ENCODE peak calls at places on chromosomes 16 and 17, in six cellular contexts. H is naive thymus-derived CD4-positive, alpha-beta T cell; P is pancreas; O is uterus; S is Karpas-422; Y is brain microvascular endothelial cell. Z is an unnamed sample.

GRCh38 chr17:78674595-78675315 is 97.6 kb upstream of the DNAH17 start:
- DNase-seq in Y (no peak), H (no peak), S (no peak), P (no peak), O (no peak), Z (peak)

GRCh38 chr17:1074886-1075665 is 78.1 kb downstream of the TIMM22 start:
- DNase-seq in O (no peak), H (no peak), S (no peak), Y (no peak), P (peak), Z (no peak)

GRCh38 chr17:48871035-48871550 is 21.5 kb upstream of the ATP5MC1 start:
- DNase-seq in Y (no peak), O (no peak), S (no peak), H (no peak), P (no peak), Z (no peak)

GRCh38 chr16:16073884-16074781 is 124.7 kb downstream of the ABCC1 start:
- DNase-seq in S (no peak), O (no peak), P (peak), Y (peak), H (no peak), Z (no peak)

GRCh38 chr16:47060596-47060995 is 83.1 kb downstream of the NETO2 start:
- DNase-seq in S (no peak), O (no peak), H (no peak), Y (no peak), P (no peak), Z (no peak)

GRCh38 chr17:43118679-43119615 is 6.2 kb downstream of the BRCA1 start:
- DNase-seq in O (no peak), S (no peak), Y (no peak), H (no peak), P (no peak), Z (no peak)

GRCh38 chr16:21023509-21024202 is 123.1 kb downstream of the LYRM1 start:
- DNase-seq in Y (no peak), O (no peak), P (no peak), H (no peak), S (no peak), Z (no peak)

GRCh38 chr17:13619462-13619861 is 17.7 kb upstream of the HS3ST3A1 start:
- DNase-seq in S (peak), O (no peak), Y (no peak), P (no peak), H (no peak), Z (no peak)

GRCh38 chr16:63922563-63922962 is 1199.3 kb downstream of the CDH11 start:
- DNase-seq in H (no peak), S (no peak), O (no peak), P (no peak), Y (no peak), Z (no peak)

DNA sequence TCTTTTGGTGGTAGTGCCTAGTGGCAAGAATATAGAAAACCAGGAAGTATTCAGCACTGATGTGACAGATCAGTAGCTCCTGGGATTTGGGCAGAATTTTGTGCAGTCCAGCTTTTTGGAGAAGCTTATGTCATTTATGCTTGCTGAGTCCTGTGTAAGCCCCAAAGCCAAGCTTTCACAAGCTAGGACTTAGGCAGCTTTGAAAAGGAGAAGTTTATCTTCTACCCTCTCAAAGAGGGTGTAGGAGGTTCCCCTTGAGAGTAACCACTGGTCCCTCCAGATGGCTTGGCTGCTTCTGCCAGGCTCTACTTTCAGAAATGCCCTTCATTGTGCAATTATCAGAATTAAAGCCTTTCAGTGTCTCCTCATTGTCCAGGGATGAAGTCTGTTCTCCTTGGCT is 78.8 kb downstream of the CES1 start:
- DNase-seq in H (no peak), S (no peak), P (no peak), Y (no peak), O (no peak), Z (no peak)
- H3K27ac ChIP-seq in H (no peak), S (no peak), P (no peak), Y (no peak), O (no peak), Z (peak)

GRCh38 chr17:31559647-31560501 is 168.4 kb downstream of the RAB11FIP4 start:
- DNase-seq in H (no peak), O (peak), S (no peak), Y (peak), P (peak), Z (no peak)
- H3K4me3 ChIP-seq in H (no peak), O (peak), S (no peak), Y (peak), P (peak), Z (peak)

DNA sequence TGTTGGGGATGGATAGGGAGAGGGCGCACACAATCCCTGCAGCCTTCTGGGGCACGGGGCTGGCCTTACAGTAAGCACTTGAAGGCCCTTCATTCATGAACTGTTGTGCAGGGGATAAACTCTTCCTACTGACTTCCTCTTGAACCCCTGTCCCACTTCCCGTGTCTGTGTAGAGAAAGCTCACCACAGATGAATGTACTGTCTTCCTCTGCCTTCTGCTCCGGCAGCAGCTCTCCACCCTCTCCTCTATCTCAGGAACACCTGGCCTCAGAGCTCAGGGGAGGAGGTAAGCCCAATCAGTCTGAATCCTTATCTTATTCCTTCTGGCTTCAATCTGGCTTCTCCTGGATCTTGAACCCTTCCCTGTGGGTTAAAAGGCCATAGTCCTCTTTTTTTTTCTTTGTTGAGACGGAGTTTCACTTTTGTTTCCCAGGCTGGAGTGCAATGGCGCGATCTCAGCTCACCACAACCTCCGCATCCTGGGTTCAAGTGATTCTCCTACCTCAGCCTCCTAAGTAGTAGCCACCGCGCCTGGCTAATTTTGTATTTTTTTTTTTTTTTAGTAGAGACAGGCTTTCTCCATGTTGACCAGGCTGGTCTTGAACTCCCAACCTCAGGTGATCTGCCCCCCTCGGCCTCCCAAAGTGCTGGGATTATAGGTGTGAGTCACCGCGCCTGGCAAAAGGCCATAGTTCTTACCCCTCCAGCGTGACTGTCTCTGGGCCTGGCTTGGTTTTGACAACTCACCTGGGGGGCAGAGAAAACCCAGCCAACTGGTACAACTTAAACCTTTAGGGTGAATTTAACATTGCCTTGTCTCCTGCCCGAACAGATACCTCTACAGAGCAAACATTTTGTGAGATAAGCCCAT is 7.2 kb upstream of the SLC52A1 start:
- DNase-seq in O (no peak), P (no peak), H (peak), Y (no peak), S (no peak), Z (no peak)
- H3K27ac ChIP-seq in O (no peak), P (no peak), H (peak), Y (no peak), S (no peak), Z (no peak)

GRCh38 chr17:15263680-15264079 is 1.4 kb downstream of the PMP22 start:
- DNase-seq in O (no peak), H (no peak), S (no peak), Y (no peak), P (no peak), Z (no peak)
- H3K4me3 ChIP-seq in O (peak), H (no peak), S (no peak), Y (no peak), P (no peak), Z (no peak)

GRCh38 chr17:68324114-68324513 is 32.8 kb downstream of the ARSG start:
- DNase-seq in H (no peak), P (no peak), O (no peak), S (no peak), Y (no peak), Z (no peak)
- H3K27ac ChIP-seq in H (no peak), P (no peak), O (no peak), S (no peak), Y (no peak), Z (no peak)

GRCh38 chr17:75511270-75511609 is 4.1 kb downstream of the CASKIN2 start:
- DNase-seq in H (no peak), S (no peak), P (no peak), Y (no peak), O (no peak), Z (no peak)

GRCh38 chr17:75514299-75515228 is 773 bp downstream of the CASKIN2 start:
- DNase-seq in P (peak), H (no peak), S (no peak), O (peak), Y (no peak), Z (peak)

GRCh38 chr17:75511610-75512575 is 3.4 kb downstream of the CASKIN2 start:
- DNase-seq in H (no peak), S (no peak), P (peak), Y (no peak), O (no peak), Z (no peak)

GRCh38 chr17:75513667-75514052 is 1.7 kb downstream of the CASKIN2 start:
- DNase-seq in Y (no peak), O (no peak), H (no peak), S (no peak), P (peak), Z (no peak)

GRCh38 chr17:75512946-75513666 is 2.2 kb downstream of the CASKIN2 start:
- DNase-seq in S (no peak), H (no peak), O (no peak), P (no peak), Y (peak), Z (no peak)
- H3K4me3 ChIP-seq in S (no peak), H (no peak), O (peak), P (no peak), Y (no peak), Z (no peak)

GRCh38 chr16:4667203-4667983 is 26.0 kb upstream of the NUDT16L1 start:
- DNase-seq in S (no peak), Y (no peak), O (no peak), P (peak), H (no peak), Z (no peak)
- H3K27ac ChIP-seq in S (no peak), Y (no peak), O (no peak), P (no peak), H (no peak), Z (no peak)

DNA sequence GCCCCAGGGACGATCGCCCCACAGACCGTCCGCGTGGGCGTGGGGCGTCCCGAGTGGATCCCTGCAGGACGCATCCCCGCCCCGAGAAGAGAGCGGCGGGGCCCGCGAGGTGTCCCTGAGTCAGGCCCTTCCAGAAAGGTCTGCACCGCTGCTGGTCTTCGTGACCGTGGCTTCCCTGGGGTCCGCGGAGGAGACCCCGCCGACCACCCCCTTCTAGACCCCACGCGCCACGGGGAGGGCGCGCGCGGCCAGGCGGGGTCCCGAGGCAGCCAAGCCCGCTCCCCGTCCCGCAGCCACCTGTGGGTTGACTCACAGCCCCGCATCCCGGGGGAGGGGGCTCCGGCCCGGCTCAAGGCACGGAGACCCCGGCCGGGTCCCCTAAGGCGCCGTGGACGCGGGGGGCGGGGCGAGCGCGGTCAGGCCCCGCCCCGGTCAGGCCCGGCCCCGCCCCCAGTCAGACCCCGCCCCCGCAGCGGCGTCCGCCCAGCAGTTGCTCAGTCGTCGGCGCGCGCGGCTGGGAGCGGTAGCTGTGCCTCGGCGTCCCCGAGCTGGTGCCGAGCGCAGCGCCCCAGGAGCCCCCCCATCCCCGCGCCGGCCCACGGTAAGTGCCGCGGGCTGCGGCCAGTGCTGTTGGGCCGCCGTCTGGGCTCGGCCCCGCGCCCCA is at the start of gene BAIAP3:
- DNase-seq in S (no peak), H (no peak), Y (no peak), P (no peak), O (no peak), Z (peak)
- H3K4me3 ChIP-seq in S (no peak), H (no peak), Y (no peak), P (peak), O (peak), Z (peak)